ENCODE peak calls at places on chromosomes 11 and 22, in seven cellular contexts. One of them, this sample, is unnamed.

GRCh38 chr11:119368121-119369034 is 13.1 kb downstream of the USP2 start:
- DNase-seq in hepatocyte: peak
- DNase-seq in Kasumi-1: no peak
- DNase-seq in colonic mucosa: peak
- DNase-seq in upper lobe of right lung: peak
- DNase-seq in SK-N-SH: peak
- DNase-seq in Caki2: peak
- DNase-seq in this sample: no peak

GRCh38 chr11:120125005-120125404 is 12.9 kb downstream of the TRIM29 start:
- DNase-seq in hepatocyte: peak
- DNase-seq in Kasumi-1: no peak
- DNase-seq in SK-N-SH: no peak
- DNase-seq in Caki2: peak
- DNase-seq in colonic mucosa: no peak
- DNase-seq in upper lobe of right lung: no peak
- DNase-seq in this sample: no peak

GRCh38 chr11:57638811-57639320 is 10.8 kb downstream of the YPEL4 start:
- DNase-seq in Kasumi-1: no peak
- DNase-seq in colonic mucosa: no peak
- DNase-seq in SK-N-SH: peak
- DNase-seq in hepatocyte: no peak
- DNase-seq in upper lobe of right lung: peak
- DNase-seq in Caki2: no peak
- DNase-seq in this sample: no peak

GRCh38 chr11:75342966-75343870 is 8.2 kb downstream of the ARRB1 start:
- DNase-seq in hepatocyte: peak
- DNase-seq in Kasumi-1: peak
- DNase-seq in SK-N-SH: no peak
- DNase-seq in upper lobe of right lung: peak
- DNase-seq in Caki2: peak
- DNase-seq in colonic mucosa: peak
- DNase-seq in this sample: no peak

GRCh38 chr11:61163714-61164609 is 2.7 kb upstream of the VPS37C start:
- DNase-seq in colonic mucosa: no peak
- DNase-seq in Kasumi-1: peak
- DNase-seq in Caki2: no peak
- DNase-seq in upper lobe of right lung: no peak
- DNase-seq in SK-N-SH: no peak
- DNase-seq in hepatocyte: no peak
- DNase-seq in this sample: no peak

GRCh38 chr11:57800444-57801184 is 39.0 kb downstream of the CTNND1 start:
- DNase-seq in hepatocyte: peak
- DNase-seq in upper lobe of right lung: no peak
- DNase-seq in colonic mucosa: peak
- DNase-seq in Caki2: peak
- DNase-seq in SK-N-SH: peak
- DNase-seq in Kasumi-1: peak
- DNase-seq in this sample: no peak

GRCh38 chr11:39365809-39366436 is 2093.5 kb downstream of the LRRC4C start:
- DNase-seq in Kasumi-1: peak
- DNase-seq in hepatocyte: peak
- DNase-seq in Caki2: peak
- DNase-seq in SK-N-SH: no peak
- DNase-seq in colonic mucosa: no peak
- DNase-seq in upper lobe of right lung: no peak
- DNase-seq in this sample: no peak

GRCh38 chr11:101929516-101929915 is 13.2 kb upstream of the ANGPTL5 start:
- DNase-seq in colonic mucosa: no peak
- DNase-seq in Kasumi-1: no peak
- DNase-seq in Caki2: no peak
- DNase-seq in hepatocyte: peak
- DNase-seq in SK-N-SH: no peak
- DNase-seq in upper lobe of right lung: no peak
- DNase-seq in this sample: no peak

GRCh38 chr22:48662476-48663150 is 1165.1 kb downstream of the BRD1 start:
- DNase-seq in colonic mucosa: no peak
- DNase-seq in Kasumi-1: no peak
- DNase-seq in upper lobe of right lung: no peak
- DNase-seq in SK-N-SH: no peak
- DNase-seq in hepatocyte: no peak
- DNase-seq in Caki2: no peak
- DNase-seq in this sample: no peak

GRCh38 chr11:12762696-12763324 is 88.6 kb downstream of the TEAD1 start:
- DNase-seq in upper lobe of right lung: no peak
- DNase-seq in Kasumi-1: no peak
- DNase-seq in Caki2: no peak
- DNase-seq in hepatocyte: no peak
- DNase-seq in colonic mucosa: no peak
- DNase-seq in SK-N-SH: no peak
- DNase-seq in this sample: no peak

GRCh38 chr11:77086521-77087472 is 15.8 kb upstream of the OMP start:
- DNase-seq in SK-N-SH: no peak
- DNase-seq in colonic mucosa: peak
- DNase-seq in Caki2: no peak
- DNase-seq in Kasumi-1: no peak
- DNase-seq in upper lobe of right lung: peak
- DNase-seq in hepatocyte: peak
- DNase-seq in this sample: no peak

GRCh38 chr11:575324-575995 is 810 bp upstream of the PHRF1 start:
- DNase-seq in SK-N-SH: no peak
- DNase-seq in Caki2: peak
- DNase-seq in colonic mucosa: peak
- DNase-seq in Kasumi-1: peak
- DNase-seq in hepatocyte: no peak
- DNase-seq in upper lobe of right lung: no peak
- DNase-seq in this sample: no peak

GRCh38 chr11:75527938-75528845 is 2.5 kb upstream of the GDPD5 start:
- DNase-seq in SK-N-SH: no peak
- DNase-seq in Caki2: peak
- DNase-seq in hepatocyte: no peak
- DNase-seq in Kasumi-1: no peak
- DNase-seq in colonic mucosa: no peak
- DNase-seq in upper lobe of right lung: no peak
- DNase-seq in this sample: no peak

GRCh38 chr11:128424867-128425285 is 162.5 kb downstream of the ETS1 start:
- DNase-seq in upper lobe of right lung: no peak
- DNase-seq in Kasumi-1: no peak
- DNase-seq in SK-N-SH: peak
- DNase-seq in colonic mucosa: peak
- DNase-seq in Caki2: no peak
- DNase-seq in hepatocyte: peak
- DNase-seq in this sample: no peak

GRCh38 chr11:117610045-117610444 is 187.0 kb downstream of the DSCAML1 start:
- DNase-seq in upper lobe of right lung: no peak
- DNase-seq in SK-N-SH: no peak
- DNase-seq in Kasumi-1: no peak
- DNase-seq in Caki2: peak
- DNase-seq in colonic mucosa: no peak
- DNase-seq in hepatocyte: no peak
- DNase-seq in this sample: peak

GRCh38 chr11:115421338-115422012 is 82.7 kb downstream of the CADM1 start:
- DNase-seq in Kasumi-1: no peak
- DNase-seq in Caki2: no peak
- DNase-seq in colonic mucosa: no peak
- DNase-seq in upper lobe of right lung: no peak
- DNase-seq in hepatocyte: no peak
- DNase-seq in SK-N-SH: no peak
- DNase-seq in this sample: no peak

GRCh38 chr11:76564400-76564799 is 106.1 kb downstream of the LRRC32 start:
- DNase-seq in Kasumi-1: no peak
- DNase-seq in colonic mucosa: no peak
- DNase-seq in upper lobe of right lung: no peak
- DNase-seq in SK-N-SH: no peak
- DNase-seq in hepatocyte: no peak
- DNase-seq in Caki2: no peak
- DNase-seq in this sample: no peak

GRCh38 chr11:43907028-43907966 is 26.7 kb downstream of the ALKBH3 start:
- DNase-seq in SK-N-SH: no peak
- DNase-seq in hepatocyte: no peak
- DNase-seq in Caki2: no peak
- DNase-seq in Kasumi-1: no peak
- DNase-seq in upper lobe of right lung: no peak
- DNase-seq in colonic mucosa: no peak
- DNase-seq in this sample: no peak

GRCh38 chr22:49703391-49703926 is 124.2 kb downstream of the BRD1 start:
- DNase-seq in Caki2: no peak
- DNase-seq in colonic mucosa: no peak
- DNase-seq in hepatocyte: no peak
- DNase-seq in upper lobe of right lung: no peak
- DNase-seq in Kasumi-1: no peak
- DNase-seq in SK-N-SH: no peak
- DNase-seq in this sample: no peak

GRCh38 chr11:36092314-36093030 is 148.6 kb downstream of the LDLRAD3 start:
- DNase-seq in upper lobe of right lung: no peak
- DNase-seq in colonic mucosa: no peak
- DNase-seq in hepatocyte: no peak
- DNase-seq in Kasumi-1: no peak
- DNase-seq in Caki2: no peak
- DNase-seq in SK-N-SH: no peak
- DNase-seq in this sample: no peak

GRCh38 chr22:43883012-43883661 is 8.7 kb downstream of the PNPLA5 start:
- DNase-seq in upper lobe of right lung: peak
- DNase-seq in SK-N-SH: peak
- DNase-seq in hepatocyte: peak
- DNase-seq in Kasumi-1: peak
- DNase-seq in colonic mucosa: peak
- DNase-seq in Caki2: peak
- DNase-seq in this sample: peak

GRCh38 chr11:68214173-68215086 is 1.3 kb upstream of the KMT5B start:
- DNase-seq in SK-N-SH: peak
- DNase-seq in colonic mucosa: peak
- DNase-seq in Caki2: no peak
- DNase-seq in Kasumi-1: no peak
- DNase-seq in hepatocyte: no peak
- DNase-seq in upper lobe of right lung: peak
- DNase-seq in this sample: no peak

GRCh38 chr11:95301497-95301896 is 70.5 kb upstream of the SESN3 start:
- DNase-seq in upper lobe of right lung: no peak
- DNase-seq in hepatocyte: peak
- DNase-seq in Kasumi-1: no peak
- DNase-seq in SK-N-SH: peak
- DNase-seq in Caki2: no peak
- DNase-seq in colonic mucosa: no peak
- DNase-seq in this sample: no peak

GRCh38 chr11:61532136-61533038 is 23.8 kb downstream of the LRRC10B start:
- DNase-seq in SK-N-SH: peak
- DNase-seq in Kasumi-1: peak
- DNase-seq in upper lobe of right lung: no peak
- DNase-seq in hepatocyte: peak
- DNase-seq in colonic mucosa: peak
- DNase-seq in Caki2: no peak
- DNase-seq in this sample: peak

GRCh38 chr11:37511425-37511933 is 913.4 kb upstream of the RAG2 start:
- DNase-seq in hepatocyte: no peak
- DNase-seq in Caki2: no peak
- DNase-seq in SK-N-SH: no peak
- DNase-seq in Kasumi-1: no peak
- DNase-seq in upper lobe of right lung: no peak
- DNase-seq in colonic mucosa: no peak
- DNase-seq in this sample: no peak

GRCh38 chr11:8766043-8766992 is 83.7 kb downstream of the RPL27A start:
- DNase-seq in hepatocyte: no peak
- DNase-seq in Caki2: no peak
- DNase-seq in Kasumi-1: no peak
- DNase-seq in upper lobe of right lung: no peak
- DNase-seq in SK-N-SH: no peak
- DNase-seq in colonic mucosa: no peak
- DNase-seq in this sample: no peak

GRCh38 chr22:48923909-48924475 is 903.7 kb downstream of the BRD1 start:
- DNase-seq in Caki2: no peak
- DNase-seq in Kasumi-1: no peak
- DNase-seq in SK-N-SH: no peak
- DNase-seq in upper lobe of right lung: no peak
- DNase-seq in hepatocyte: no peak
- DNase-seq in colonic mucosa: no peak
- DNase-seq in this sample: no peak

GRCh38 chr11:6992457-6993431 is 27.4 kb downstream of the ZNF214 start:
- DNase-seq in SK-N-SH: no peak
- DNase-seq in upper lobe of right lung: no peak
- DNase-seq in Caki2: peak
- DNase-seq in colonic mucosa: no peak
- DNase-seq in Kasumi-1: no peak
- DNase-seq in hepatocyte: peak
- DNase-seq in this sample: no peak

This sample was measured in stimulated activated effector memory CD8-positive, alpha-beta T cell treated with anti-CD3 and anti-CD28 coated beads, Interleukin-12 subunit alpha, Interleukin-12 subunit beta, amount 100 ng/mL, for 72 hours.